ENCODE peak calls at places on chromosome 20, in five cellular contexts. Z, U, Q, T and B are unnamed samples.

GRCh38 chr20:6673071-6673470 is 94.4 kb upstream of the BMP2 start:
- DNase-seq in Z (no peak), U (no peak), Q (no peak), T (no peak), B (no peak)

GRCh38 chr20:3323398-3323797 is 84.1 kb downstream of the DNAAF9 start:
- DNase-seq in Z (no peak), U (no peak), Q (no peak), T (no peak), B (no peak)

GRCh38 chr20:54345301-54345724 is 130.1 kb upstream of the DOK5 start:
- DNase-seq in Z (no peak), U (no peak), Q (no peak), T (peak; percentile 85), B (peak; percentile 77)

GRCh38 chr20:46057856-46058655 is 29.0 kb downstream of the SLC12A5 start:
- DNase-seq in Z (peak; percentile 78), U (no peak), Q (no peak), T (no peak), B (no peak)

GRCh38 chr20:17614176-17614811 is 44.4 kb downstream of the DSTN start:
- DNase-seq in Z (peak; percentile 89), U (peak; percentile 34), Q (no peak), T (no peak), B (no peak)

GRCh38 chr20:58331961-58332551 is 22.5 kb downstream of the RAB22A start:
- DNase-seq in Z (no peak), U (no peak), Q (no peak), T (no peak), B (no peak)

GRCh38 chr20:7608246-7608645 is 332.0 kb downstream of the HAO1 start:
- DNase-seq in Z (no peak), U (no peak), Q (no peak), T (no peak), B (no peak)

GRCh38 chr20:8858181-8858794 is 210.6 kb upstream of the PLCB4 start:
- DNase-seq in Z (no peak), U (no peak), Q (no peak), T (no peak), B (no peak)

GRCh38 chr20:8633366-8633765 is 435.5 kb upstream of the PLCB4 start:
- DNase-seq in Z (no peak), U (no peak), Q (no peak), T (no peak), B (no peak)

GRCh38 chr20:44662256-44662655 is 10.8 kb upstream of the ADA start:
- DNase-seq in Z (no peak), U (no peak), Q (no peak), T (no peak), B (no peak)

GRCh38 chr20:63191400-63191799 is 24.5 kb downstream of the YTHDF1 start:
- DNase-seq in Z (no peak), U (no peak), Q (no peak), T (no peak), B (no peak)

GRCh38 chr20:33664085-33664761 is 2.1 kb downstream of the C20orf144 start:
- DNase-seq in Z (no peak), U (no peak), Q (no peak), T (no peak), B (no peak)